ENCODE peak calls at places on chromosomes 4 and X, in seven cellular contexts. One of them, this sample, is unnamed.

GRCh38 chr4:5945171-5945570 is 52.3 kb upstream of the CRMP1 start:
- DNase-seq in endothelial cell of umbilical vein: no peak
- DNase-seq in heart left ventricle: no peak
- DNase-seq in AG04449: no peak
- DNase-seq in NB4: no peak
- DNase-seq in HCT116: no peak
- DNase-seq in choroid plexus epithelial cell: no peak
- DNase-seq in this sample: no peak

GRCh38 chr4:8662776-8663175 is 70.2 kb downstream of the CPZ start:
- DNase-seq in endothelial cell of umbilical vein: no peak
- DNase-seq in heart left ventricle: no peak
- DNase-seq in AG04449: no peak
- DNase-seq in NB4: no peak
- DNase-seq in HCT116: no peak
- DNase-seq in choroid plexus epithelial cell: no peak
- DNase-seq in this sample: no peak

GRCh38 chr4:159248383-159249178 is 145.7 kb downstream of the RAPGEF2 start:
- DNase-seq in endothelial cell of umbilical vein: peak
- DNase-seq in heart left ventricle: no peak
- DNase-seq in AG04449: peak
- DNase-seq in NB4: no peak
- DNase-seq in HCT116: no peak
- DNase-seq in choroid plexus epithelial cell: peak
- DNase-seq in this sample: peak

GRCh38 chr4:22483551-22483981 is 32.3 kb downstream of the ADGRA3 start:
- DNase-seq in endothelial cell of umbilical vein: no peak
- DNase-seq in heart left ventricle: no peak
- DNase-seq in AG04449: peak
- DNase-seq in NB4: peak
- DNase-seq in HCT116: no peak
- DNase-seq in choroid plexus epithelial cell: peak
- DNase-seq in this sample: peak

GRCh38 chr4:34043131-34043530 is 2201.2 kb downstream of the ARAP2 start:
- DNase-seq in endothelial cell of umbilical vein: no peak
- DNase-seq in heart left ventricle: no peak
- DNase-seq in AG04449: no peak
- DNase-seq in NB4: no peak
- DNase-seq in HCT116: no peak
- DNase-seq in choroid plexus epithelial cell: peak
- DNase-seq in this sample: peak

GRCh38 chr4:146398896-146399443 is 122.8 kb downstream of the SLC10A7 start:
- DNase-seq in endothelial cell of umbilical vein: no peak
- DNase-seq in heart left ventricle: no peak
- DNase-seq in AG04449: no peak
- DNase-seq in NB4: no peak
- DNase-seq in HCT116: no peak
- DNase-seq in choroid plexus epithelial cell: no peak
- DNase-seq in this sample: no peak

GRCh38 chrX:11499076-11500044 is 166.4 kb downstream of the ARHGAP6 start:
- DNase-seq in endothelial cell of umbilical vein: peak
- DNase-seq in heart left ventricle: no peak
- DNase-seq in AG04449: peak
- DNase-seq in NB4: no peak
- DNase-seq in HCT116: no peak
- DNase-seq in choroid plexus epithelial cell: peak
- DNase-seq in this sample: peak

GRCh38 chrX:40158036-40158706 is 60.4 kb upstream of the BCOR start:
- DNase-seq in endothelial cell of umbilical vein: no peak
- DNase-seq in heart left ventricle: no peak
- DNase-seq in AG04449: no peak
- DNase-seq in NB4: peak
- DNase-seq in HCT116: no peak
- DNase-seq in choroid plexus epithelial cell: no peak
- DNase-seq in this sample: no peak

GRCh38 chrX:1323315-1323714 is 13.3 kb upstream of the IL3RA start:
- DNase-seq in endothelial cell of umbilical vein: peak
- DNase-seq in heart left ventricle: no peak
- DNase-seq in AG04449: no peak
- DNase-seq in NB4: peak
- DNase-seq in HCT116: peak
- DNase-seq in choroid plexus epithelial cell: peak
- DNase-seq in this sample: no peak

GRCh38 chrX:123993326-123993725 is 31.8 kb downstream of the STAG2 start:
- DNase-seq in endothelial cell of umbilical vein: peak
- DNase-seq in heart left ventricle: no peak
- DNase-seq in AG04449: peak
- DNase-seq in NB4: no peak
- DNase-seq in HCT116: no peak
- DNase-seq in choroid plexus epithelial cell: peak
- DNase-seq in this sample: peak

GRCh38 chr4:127781303-127782024 is 658 bp upstream of the HSPA4L start:
- DNase-seq in endothelial cell of umbilical vein: no peak
- DNase-seq in heart left ventricle: peak
- DNase-seq in AG04449: no peak
- DNase-seq in NB4: no peak
- DNase-seq in HCT116: no peak
- DNase-seq in choroid plexus epithelial cell: peak
- DNase-seq in this sample: peak

GRCh38 chrX:153766098-153766817 is 2.2 kb downstream of the PLXNB3 start:
- DNase-seq in endothelial cell of umbilical vein: peak
- DNase-seq in heart left ventricle: peak
- DNase-seq in AG04449: peak
- DNase-seq in NB4: peak
- DNase-seq in HCT116: no peak
- DNase-seq in choroid plexus epithelial cell: peak
- DNase-seq in this sample: peak

GRCh38 chr4:73704314-73705055 is 35.9 kb upstream of the CXCL8 start:
- DNase-seq in endothelial cell of umbilical vein: peak
- DNase-seq in heart left ventricle: peak
- DNase-seq in AG04449: peak
- DNase-seq in NB4: peak
- DNase-seq in HCT116: peak
- DNase-seq in choroid plexus epithelial cell: peak
- DNase-seq in this sample: peak

GRCh38 chrX:22126311-22126710 is 94.2 kb downstream of the PHEX start:
- DNase-seq in endothelial cell of umbilical vein: no peak
- DNase-seq in heart left ventricle: no peak
- DNase-seq in AG04449: no peak
- DNase-seq in NB4: no peak
- DNase-seq in HCT116: no peak
- DNase-seq in choroid plexus epithelial cell: peak
- DNase-seq in this sample: peak

GRCh38 chrX:23598561-23598960 is 68.7 kb upstream of the PRDX4 start:
- DNase-seq in endothelial cell of umbilical vein: no peak
- DNase-seq in heart left ventricle: no peak
- DNase-seq in AG04449: no peak
- DNase-seq in NB4: no peak
- DNase-seq in HCT116: no peak
- DNase-seq in choroid plexus epithelial cell: no peak
- DNase-seq in this sample: no peak

GRCh38 chr4:76779740-76780459 is 118.0 kb downstream of the SOWAHB start:
- DNase-seq in endothelial cell of umbilical vein: peak
- DNase-seq in heart left ventricle: no peak
- DNase-seq in AG04449: no peak
- DNase-seq in NB4: peak
- DNase-seq in HCT116: no peak
- DNase-seq in choroid plexus epithelial cell: peak
- DNase-seq in this sample: peak

GRCh38 chrX:13418126-13419091 is 98.6 kb upstream of the ATXN3L start:
- DNase-seq in endothelial cell of umbilical vein: peak
- DNase-seq in heart left ventricle: no peak
- DNase-seq in AG04449: no peak
- DNase-seq in NB4: no peak
- DNase-seq in HCT116: no peak
- DNase-seq in choroid plexus epithelial cell: peak
- DNase-seq in this sample: peak

GRCh38 chrX:129875669-129876068 is 30.3 kb upstream of the UTP14A start:
- DNase-seq in endothelial cell of umbilical vein: no peak
- DNase-seq in heart left ventricle: no peak
- DNase-seq in AG04449: peak
- DNase-seq in NB4: peak
- DNase-seq in HCT116: no peak
- DNase-seq in choroid plexus epithelial cell: peak
- DNase-seq in this sample: peak

GRCh38 chr4:156931267-156931666 is 40.3 kb downstream of the PDGFC start:
- DNase-seq in endothelial cell of umbilical vein: peak
- DNase-seq in heart left ventricle: no peak
- DNase-seq in AG04449: no peak
- DNase-seq in NB4: no peak
- DNase-seq in HCT116: peak
- DNase-seq in choroid plexus epithelial cell: peak
- DNase-seq in this sample: peak

GRCh38 chr4:6859543-6859942 is 50.1 kb upstream of the TBC1D14 start:
- DNase-seq in endothelial cell of umbilical vein: no peak
- DNase-seq in heart left ventricle: no peak
- DNase-seq in AG04449: no peak
- DNase-seq in NB4: no peak
- DNase-seq in HCT116: no peak
- DNase-seq in choroid plexus epithelial cell: no peak
- DNase-seq in this sample: no peak

GRCh38 chrX:70452143-70452733 is 7.6 kb downstream of the DLG3 start:
- DNase-seq in endothelial cell of umbilical vein: peak
- DNase-seq in heart left ventricle: peak
- DNase-seq in AG04449: no peak
- DNase-seq in NB4: peak
- DNase-seq in HCT116: peak
- DNase-seq in choroid plexus epithelial cell: peak
- DNase-seq in this sample: peak

GRCh38 chr4:55303818-55304217 is 42.2 kb upstream of the SRD5A3 start:
- DNase-seq in endothelial cell of umbilical vein: peak
- DNase-seq in heart left ventricle: no peak
- DNase-seq in AG04449: no peak
- DNase-seq in NB4: peak
- DNase-seq in HCT116: peak
- DNase-seq in choroid plexus epithelial cell: peak
- DNase-seq in this sample: peak

GRCh38 chr4:154491731-154492249 is at the start of gene DCHS2:
- DNase-seq in endothelial cell of umbilical vein: no peak
- DNase-seq in heart left ventricle: peak
- DNase-seq in AG04449: no peak
- DNase-seq in NB4: no peak
- DNase-seq in HCT116: no peak
- DNase-seq in choroid plexus epithelial cell: no peak
- DNase-seq in this sample: no peak

GRCh38 chrX:72308566-72309296 is 3.0 kb upstream of the CITED1 start:
- DNase-seq in endothelial cell of umbilical vein: peak
- DNase-seq in heart left ventricle: peak
- DNase-seq in AG04449: peak
- DNase-seq in NB4: peak
- DNase-seq in HCT116: peak
- DNase-seq in choroid plexus epithelial cell: peak
- DNase-seq in this sample: peak

GRCh38 chr4:166277851-166278250 is 404.8 kb downstream of the TLL1 start:
- DNase-seq in endothelial cell of umbilical vein: no peak
- DNase-seq in heart left ventricle: no peak
- DNase-seq in AG04449: peak
- DNase-seq in NB4: no peak
- DNase-seq in HCT116: no peak
- DNase-seq in choroid plexus epithelial cell: no peak
- DNase-seq in this sample: no peak

GRCh38 chr4:152843476-152844107 is 63.8 kb downstream of the ARFIP1 start:
- DNase-seq in endothelial cell of umbilical vein: no peak
- DNase-seq in heart left ventricle: no peak
- DNase-seq in AG04449: no peak
- DNase-seq in NB4: no peak
- DNase-seq in HCT116: no peak
- DNase-seq in choroid plexus epithelial cell: no peak
- DNase-seq in this sample: no peak

GRCh38 chrX:78527263-78527662 is 131.9 kb downstream of the RTL3 start:
- DNase-seq in endothelial cell of umbilical vein: no peak
- DNase-seq in heart left ventricle: no peak
- DNase-seq in AG04449: no peak
- DNase-seq in NB4: no peak
- DNase-seq in HCT116: no peak
- DNase-seq in choroid plexus epithelial cell: no peak
- DNase-seq in this sample: peak

GRCh38 chr4:139558235-139559094 is 2.4 kb upstream of the SETD7 start:
- DNase-seq in endothelial cell of umbilical vein: no peak
- DNase-seq in heart left ventricle: peak
- DNase-seq in AG04449: no peak
- DNase-seq in NB4: peak
- DNase-seq in HCT116: no peak
- DNase-seq in choroid plexus epithelial cell: no peak
- DNase-seq in this sample: no peak
- H3K4me3 ChIP-seq in endothelial cell of umbilical vein: no peak
- H3K4me3 ChIP-seq in heart left ventricle: no peak
- H3K4me3 ChIP-seq in AG04449: no peak
- H3K4me3 ChIP-seq in NB4: no peak
- H3K4me3 ChIP-seq in HCT116: no peak
- H3K4me3 ChIP-seq in choroid plexus epithelial cell: no peak
- H3K4me3 ChIP-seq in this sample: no peak

DNA sequence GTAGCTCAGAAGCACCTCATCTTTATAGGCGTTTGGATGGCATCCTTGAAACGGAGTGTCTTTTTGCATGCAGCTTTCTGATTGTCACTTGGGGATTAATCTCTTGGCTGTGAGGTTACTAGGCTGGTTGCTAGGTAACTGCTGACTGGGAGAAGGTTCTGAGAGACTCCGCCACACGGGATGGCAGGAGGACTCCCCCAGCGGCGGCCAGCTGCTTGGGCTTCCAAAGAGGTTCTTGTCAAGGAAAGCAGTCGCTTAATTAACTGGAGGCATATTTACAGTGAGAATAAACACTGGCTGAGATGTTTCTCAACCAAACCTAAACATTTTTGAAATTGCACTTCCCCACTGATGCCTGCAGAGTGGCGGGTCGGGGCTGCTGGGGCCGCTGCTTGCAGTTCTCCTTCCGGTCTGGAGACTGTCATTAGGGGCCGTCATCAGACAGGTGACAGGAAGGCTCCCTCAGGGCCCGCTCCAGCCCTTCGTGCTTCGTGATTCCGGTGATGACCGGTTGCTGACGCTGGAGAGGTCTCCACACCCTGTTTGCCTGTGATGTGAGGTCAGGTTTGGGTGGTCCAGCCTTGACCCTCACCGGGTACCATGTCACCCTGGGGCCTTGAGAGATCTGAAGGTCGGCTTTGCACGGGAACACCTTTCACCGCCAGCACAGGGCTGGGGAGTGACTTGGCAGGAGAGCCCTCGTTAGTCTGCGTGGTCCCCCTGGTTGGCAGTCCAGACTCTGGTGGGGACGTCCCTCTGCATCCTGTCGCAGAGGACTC is 9.1 kb downstream of the NSG1 start:
- DNase-seq in endothelial cell of umbilical vein: no peak
- DNase-seq in heart left ventricle: no peak
- DNase-seq in AG04449: no peak
- DNase-seq in NB4: peak
- DNase-seq in HCT116: no peak
- DNase-seq in choroid plexus epithelial cell: peak
- DNase-seq in this sample: peak
- TF ChIP-seq CTCF in endothelial cell of umbilical vein: no peak
- TF ChIP-seq CTCF in heart left ventricle: no peak
- TF ChIP-seq CTCF in AG04449: no peak
- TF ChIP-seq CTCF in NB4: no peak
- TF ChIP-seq CTCF in HCT116: no peak
- TF ChIP-seq CTCF in choroid plexus epithelial cell: peak
- TF ChIP-seq CTCF in this sample: no peak

GRCh38 chrX:54482839-54483593 is 13.0 kb downstream of the FGD1 start:
- DNase-seq in endothelial cell of umbilical vein: no peak
- DNase-seq in heart left ventricle: no peak
- DNase-seq in AG04449: no peak
- DNase-seq in NB4: no peak
- DNase-seq in HCT116: no peak
- DNase-seq in choroid plexus epithelial cell: no peak
- DNase-seq in this sample: no peak
- H3K4me3 ChIP-seq in endothelial cell of umbilical vein: no peak
- H3K4me3 ChIP-seq in heart left ventricle: no peak
- H3K4me3 ChIP-seq in AG04449: no peak
- H3K4me3 ChIP-seq in NB4: no peak
- H3K4me3 ChIP-seq in HCT116: no peak
- H3K4me3 ChIP-seq in choroid plexus epithelial cell: no peak
- H3K4me3 ChIP-seq in this sample: no peak

GRCh38 chr4:150668824-150669223 is 86.9 kb downstream of the MAB21L2 start:
- DNase-seq in endothelial cell of umbilical vein: no peak
- DNase-seq in heart left ventricle: no peak
- DNase-seq in AG04449: no peak
- DNase-seq in NB4: no peak
- DNase-seq in HCT116: no peak
- DNase-seq in choroid plexus epithelial cell: peak
- DNase-seq in this sample: no peak
- TF ChIP-seq CTCF in endothelial cell of umbilical vein: no peak
- TF ChIP-seq CTCF in heart left ventricle: no peak
- TF ChIP-seq CTCF in AG04449: no peak
- TF ChIP-seq CTCF in NB4: no peak
- TF ChIP-seq CTCF in HCT116: peak
- TF ChIP-seq CTCF in choroid plexus epithelial cell: no peak
- TF ChIP-seq CTCF in this sample: no peak

This sample was measured in fibroblast of mammary gland.